ENCODE peak calls at places on chromosomes 2 and 18, in five cellular contexts. I is endodermal cell, M is AG04450, Z is progenitor cell of endocrine pancreas, L is upper lobe of right lung. C is an unnamed sample.
A peak's percentile ranks its signal among the peaks of the same experiment; 100 is the strongest.

GRCh38 chr18:26458526-26459232 is 89.7 kb downstream of the KCTD1 start:
- DNase-seq in I (no peak), M (no peak), Z (no peak), L (no peak), C (no peak)

GRCh38 chr2:205675861-205676516 is 6.3 kb upstream of the NRP2 start:
- DNase-seq in I (no peak), M (no peak), Z (no peak), L (no peak), C (no peak)

GRCh38 chr18:49813321-49814146 is at the start of gene ACAA2:
- DNase-seq in I (peak; percentile 93), M (peak; percentile 50), Z (peak; percentile 66), L (peak; percentile 94), C (peak; percentile 79)

GRCh38 chr2:108573070-108573469 is 38.8 kb downstream of the LIMS1 start:
- DNase-seq in I (no peak), M (no peak), Z (no peak), L (no peak), C (no peak)

GRCh38 chr18:49812321-49813070 is 837 bp downstream of the ACAA2 start:
- DNase-seq in I (peak; percentile 45), M (no peak), Z (no peak), L (no peak), C (no peak)

GRCh38 chr2:151071382-151071781 is 190.3 kb downstream of the RBM43 start:
- DNase-seq in I (peak; percentile 69), M (no peak), Z (no peak), L (no peak), C (no peak)

GRCh38 chr2:173966274-173967098 is 1.3 kb upstream of the SP3 start:
- DNase-seq in I (no peak), M (no peak), Z (no peak), L (no peak), C (no peak)

GRCh38 chr2:233065954-233066470 is 5.9 kb downstream of the INPP5D start:
- DNase-seq in I (peak; percentile 10), M (no peak), Z (no peak), L (peak; percentile 6), C (no peak)

GRCh38 chr2:16270441-16270840 is 330.1 kb downstream of the MYCN start:
- DNase-seq in I (peak; percentile 5), M (no peak), Z (no peak), L (no peak), C (no peak)

GRCh38 chr2:230933521-230934180 is 8.6 kb upstream of the GPR55 start:
- DNase-seq in I (peak; percentile 42), M (no peak), Z (no peak), L (no peak), C (no peak)

GRCh38 chr2:96325038-96325883 is at the start of gene ITPRIPL1:
- DNase-seq in I (peak; percentile 81), M (no peak), Z (no peak), L (no peak), C (peak; percentile 46)

GRCh38 chr2:16055848-16056580 is 115.7 kb downstream of the MYCN start:
- DNase-seq in I (no peak), M (no peak), Z (no peak), L (no peak), C (no peak)

GRCh38 chr2:156517419-156517818 is 81.2 kb downstream of the GPD2 start:
- DNase-seq in I (no peak), M (no peak), Z (no peak), L (no peak), C (no peak)

GRCh38 chr2:112698834-112699515 is 21.8 kb upstream of the NT5DC4 start:
- DNase-seq in I (no peak), M (no peak), Z (no peak), L (no peak), C (no peak)

GRCh38 chr2:172445851-172446250 is 18.5 kb downstream of the ITGA6 start:
- DNase-seq in I (no peak), M (no peak), Z (no peak), L (no peak), C (no peak)

GRCh38 chr2:219369447-219369861 is 18.3 kb downstream of the DNPEP start:
- DNase-seq in I (no peak), M (no peak), Z (no peak), L (peak; percentile 80), C (no peak)

GRCh38 chr2:25545899-25546298 is 127.5 kb downstream of the DTNB start:
- DNase-seq in I (no peak), M (no peak), Z (no peak), L (no peak), C (no peak)

GRCh38 chr2:98378901-98379300 is 32.6 kb downstream of the CNGA3 start:
- DNase-seq in I (no peak), M (no peak), Z (no peak), L (no peak), C (no peak)

GRCh38 chr18:23377669-23378469 is 75.2 kb upstream of the RIOK3 start:
- DNase-seq in I (no peak), M (peak; percentile 54), Z (no peak), L (no peak), C (no peak)

GRCh38 chr2:232336241-232336736 is 42.3 kb upstream of the ALPP start:
- DNase-seq in I (peak; percentile 46), M (no peak), Z (peak; percentile 8), L (peak; percentile 51), C (peak; percentile 8)

GRCh38 chr2:11214770-11215169 is 59.5 kb downstream of the SLC66A3 start:
- DNase-seq in I (no peak), M (no peak), Z (no peak), L (no peak), C (no peak)

GRCh38 chr2:70684846-70685622 is 83.0 kb downstream of the ADD2 start:
- DNase-seq in I (peak; percentile 3), M (no peak), Z (no peak), L (peak; percentile 3), C (no peak)

GRCh38 chr2:220393717-220394116 is 766.3 kb downstream of the SLC4A3 start:
- DNase-seq in I (no peak), M (no peak), Z (no peak), L (no peak), C (no peak)

GRCh38 chr2:40372586-40372985 is 79.3 kb downstream of the SLC8A1 start:
- DNase-seq in I (no peak), M (no peak), Z (no peak), L (no peak), C (no peak)

GRCh38 chr18:35334183-35334582 is 10.0 kb downstream of the ZNF24 start:
- DNase-seq in I (no peak), M (no peak), Z (no peak), L (no peak), C (no peak)

GRCh38 chr2:241991236-241991635 is 121.7 kb downstream of the RTP5 start:
- DNase-seq in I (no peak), M (no peak), Z (no peak), L (no peak), C (no peak)

GRCh38 chr2:14194233-14194632 is 438.3 kb upstream of the LRATD1 start:
- DNase-seq in I (no peak), M (no peak), Z (no peak), L (no peak), C (no peak)

GRCh38 chr2:172929644-172930043 is 146.0 kb upstream of the MAP3K20 start:
- DNase-seq in I (no peak), M (no peak), Z (no peak), L (no peak), C (no peak)

GRCh38 chr2:175167076-175167791 is 769 bp downstream of the ATF2 start:
- DNase-seq in I (peak; percentile 70), M (no peak), Z (peak; percentile 15), L (no peak), C (no peak)

DNA sequence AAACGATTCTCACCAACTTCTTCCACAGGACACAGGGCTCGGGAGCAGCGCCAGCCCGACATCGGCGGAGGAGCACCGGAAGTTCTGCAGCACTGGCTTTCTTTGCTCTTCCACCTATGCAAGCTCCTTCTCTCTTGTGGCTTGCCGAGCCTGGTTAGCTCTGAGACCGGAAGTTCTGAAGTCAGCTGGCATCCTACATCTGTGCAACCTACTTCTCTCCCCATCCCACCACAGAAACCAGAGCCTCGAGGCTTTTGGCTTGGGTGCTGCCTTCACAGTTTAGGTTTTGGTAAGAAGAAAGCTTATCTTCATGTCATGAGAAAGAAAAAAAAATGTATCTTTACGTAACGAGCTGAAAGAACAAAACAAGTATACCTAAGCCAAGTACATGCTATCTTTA is 111.7 kb downstream of the ANKRD44 start:
- DNase-seq in I (no peak), M (no peak), Z (no peak), L (peak; percentile 66), C (peak; percentile 56)
- TF ChIP-seq CTCF in I (no peak), M (no peak), Z (no peak), L (no peak), C (no peak)

DNA sequence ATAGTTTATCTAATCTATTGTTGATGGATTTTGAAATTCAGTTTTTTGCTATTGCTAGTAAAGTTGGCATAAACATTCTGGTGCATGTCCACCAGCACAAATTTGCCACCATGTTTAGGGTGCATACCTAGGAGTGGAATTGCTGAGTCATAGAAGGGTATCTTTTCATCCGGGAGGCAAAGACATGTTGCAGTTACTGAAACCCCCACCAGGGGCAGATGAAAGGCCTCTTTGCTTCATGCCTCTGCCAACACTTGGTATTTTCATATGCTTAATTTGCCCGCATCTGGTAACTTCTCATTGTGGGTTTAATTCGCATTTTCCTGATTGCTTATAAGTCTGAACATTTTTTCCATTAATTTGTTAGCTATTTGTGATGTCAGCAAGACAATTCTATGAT is 8.2 kb downstream of the DCC start:
- DNase-seq in I (peak; percentile 71), M (no peak), Z (no peak), L (no peak), C (no peak)
- TF ChIP-seq CTCF in I (peak; percentile 79), M (peak; percentile 40), Z (peak; percentile 51), L (no peak), C (no peak)

GRCh38 chr2:170396799-170397459 is 219.0 kb downstream of the MYO3B start:
- DNase-seq in I (no peak), M (no peak), Z (no peak), L (no peak), C (no peak)
- TF ChIP-seq CTCF in I (peak; percentile 68), M (peak; percentile 21), Z (peak; percentile 15), L (peak; percentile 19), C (no peak)

GRCh38 chr2:73640537-73640936 is 1.7 kb downstream of the NAT8 start:
- DNase-seq in I (no peak), M (no peak), Z (no peak), L (no peak), C (no peak)

GRCh38 chr2:73641767-73642062 is 507 bp downstream of the NAT8 start:
- DNase-seq in I (no peak), M (no peak), Z (no peak), L (no peak), C (no peak)

GRCh38 chr2:73638429-73638828 is 3.8 kb downstream of the NAT8 start:
- DNase-seq in I (no peak), M (no peak), Z (no peak), L (no peak), C (no peak)

GRCh38 chr2:73640946-73641766 is 1.1 kb downstream of the NAT8 start:
- DNase-seq in I (no peak), M (no peak), Z (no peak), L (no peak), C (no peak)

DNA sequence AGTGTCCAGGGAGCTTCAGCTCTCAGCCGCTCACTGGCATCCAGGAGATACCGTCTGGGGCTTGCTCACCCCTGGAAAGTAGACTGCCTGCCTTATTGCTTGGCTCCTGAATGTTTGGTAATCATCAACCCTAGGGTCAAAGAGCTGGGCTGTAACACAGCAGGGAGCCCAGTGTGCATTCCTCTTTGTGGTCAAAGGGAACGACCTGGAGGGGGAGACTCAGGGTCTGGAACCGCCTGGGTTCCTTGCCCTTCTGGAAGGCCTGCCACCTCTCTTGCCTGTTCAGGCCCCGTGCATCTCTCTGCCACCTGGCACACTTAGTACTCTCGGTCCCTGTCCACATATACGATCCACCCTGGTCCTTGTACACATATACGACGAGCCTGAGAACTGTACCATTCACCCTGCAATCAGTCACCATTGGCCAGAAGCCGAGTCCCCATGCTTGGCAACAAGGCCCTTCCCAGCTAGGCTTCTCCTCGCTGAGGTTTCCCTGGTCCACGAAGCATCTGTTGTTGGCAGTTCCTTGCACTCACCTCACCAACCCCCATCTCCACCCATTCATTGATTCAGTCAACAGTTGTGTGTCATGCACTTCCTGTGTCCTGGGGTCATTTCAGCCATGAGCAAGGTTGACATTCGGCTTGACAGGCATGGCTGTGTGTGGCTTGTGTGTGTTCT is at the start of gene NAT8:
- DNase-seq in I (no peak), M (no peak), Z (no peak), L (no peak), C (no peak)
- TF ChIP-seq CTCF in I (no peak), M (no peak), Z (no peak), L (no peak), C (no peak)